ENCODE peak calls at places on chromosomes 4 and X, in four cellular contexts. One of them, this sample, is unnamed.
A peak's percentile ranks its signal among the peaks of the same experiment; 100 is the strongest.

GRCh38 chr4:55157559-55158277 is 32.3 kb upstream of the KDR start:
- DNase-seq in amniotic stem cell: no peak
- DNase-seq in mesendoderm: no peak
- DNase-seq in fibroblast of the aortic adventitia: no peak
- DNase-seq in this sample: peak; percentile 62

GRCh38 chrX:21798677-21799219 is 40.7 kb upstream of the MBTPS2 start:
- DNase-seq in amniotic stem cell: no peak
- DNase-seq in mesendoderm: no peak
- DNase-seq in fibroblast of the aortic adventitia: peak; percentile 45
- DNase-seq in this sample: no peak

GRCh38 chr4:3637326-3638016 is 105.2 kb upstream of the LRPAP1 start:
- DNase-seq in amniotic stem cell: no peak
- DNase-seq in mesendoderm: no peak
- DNase-seq in fibroblast of the aortic adventitia: peak; percentile 9
- DNase-seq in this sample: peak; percentile 72

GRCh38 chr4:22500128-22500611 is 15.7 kb downstream of the ADGRA3 start:
- DNase-seq in amniotic stem cell: no peak
- DNase-seq in mesendoderm: no peak
- DNase-seq in fibroblast of the aortic adventitia: no peak
- DNase-seq in this sample: peak; percentile 66

GRCh38 chr4:1902243-1902642 is 31.1 kb downstream of the NSD2 start:
- DNase-seq in amniotic stem cell: no peak
- DNase-seq in mesendoderm: no peak
- DNase-seq in fibroblast of the aortic adventitia: no peak
- DNase-seq in this sample: no peak

GRCh38 chrX:44072631-44073030 is 99.4 kb upstream of the NDP start:
- DNase-seq in amniotic stem cell: no peak
- DNase-seq in mesendoderm: no peak
- DNase-seq in fibroblast of the aortic adventitia: no peak
- DNase-seq in this sample: no peak

GRCh38 chrX:37905436-37906147 is 58.2 kb upstream of the DYNLT3 start:
- DNase-seq in amniotic stem cell: no peak
- DNase-seq in mesendoderm: peak; percentile 91
- DNase-seq in fibroblast of the aortic adventitia: peak; percentile 6
- DNase-seq in this sample: peak; percentile 71

GRCh38 chr4:179858221-179858620 is 2385.0 kb upstream of the TENM3 start:
- DNase-seq in amniotic stem cell: no peak
- DNase-seq in mesendoderm: no peak
- DNase-seq in fibroblast of the aortic adventitia: no peak
- DNase-seq in this sample: no peak

GRCh38 chrX:110145854-110146253 is 142.9 kb downstream of the TMEM164 start:
- DNase-seq in amniotic stem cell: peak; percentile 21
- DNase-seq in mesendoderm: peak; percentile 8
- DNase-seq in fibroblast of the aortic adventitia: peak; percentile 57
- DNase-seq in this sample: peak; percentile 31

GRCh38 chrX:72137846-72138455 is 6.2 kb upstream of the RTL5 start:
- DNase-seq in amniotic stem cell: no peak
- DNase-seq in mesendoderm: no peak
- DNase-seq in fibroblast of the aortic adventitia: no peak
- DNase-seq in this sample: no peak

GRCh38 chrX:103513476-103514108 is 5.7 kb downstream of the RAB40A start:
- DNase-seq in amniotic stem cell: no peak
- DNase-seq in mesendoderm: no peak
- DNase-seq in fibroblast of the aortic adventitia: no peak
- DNase-seq in this sample: no peak